ENCODE peak calls at places on chromosomes 7 and 10, in eight cellular contexts. One of them, this sample, is unnamed.

GRCh38 chr10:97259119-97259518 is 33.3 kb downstream of the ARHGAP19 start:
- DNase-seq in A549: no peak
- DNase-seq in WERI-Rb-1: no peak
- DNase-seq in BE2C: no peak
- DNase-seq in AG04450: no peak
- DNase-seq in OCI-LY7: no peak
- DNase-seq in PC-9: no peak
- DNase-seq in IMR-90: no peak
- DNase-seq in this sample: no peak

GRCh38 chr10:97768322-97769315 is 3.2 kb downstream of the SFRP5 start:
- DNase-seq in A549: no peak
- DNase-seq in WERI-Rb-1: no peak
- DNase-seq in BE2C: no peak
- DNase-seq in AG04450: no peak
- DNase-seq in OCI-LY7: no peak
- DNase-seq in PC-9: no peak
- DNase-seq in IMR-90: no peak
- DNase-seq in this sample: no peak

GRCh38 chr7:135768990-135769389 is 20.4 kb upstream of the FAM180A start:
- DNase-seq in A549: no peak
- DNase-seq in WERI-Rb-1: no peak
- DNase-seq in BE2C: no peak
- DNase-seq in AG04450: no peak
- DNase-seq in OCI-LY7: no peak
- DNase-seq in PC-9: no peak
- DNase-seq in IMR-90: no peak
- DNase-seq in this sample: no peak

GRCh38 chr10:95758351-95759025 is 2.5 kb downstream of the ENTPD1 start:
- DNase-seq in A549: no peak
- DNase-seq in WERI-Rb-1: no peak
- DNase-seq in BE2C: no peak
- DNase-seq in AG04450: no peak
- DNase-seq in OCI-LY7: peak; percentile 49
- DNase-seq in PC-9: no peak
- DNase-seq in IMR-90: peak; percentile 6
- DNase-seq in this sample: no peak

GRCh38 chr10:126337241-126337640 is 51.0 kb downstream of the ADAM12 start:
- DNase-seq in A549: no peak
- DNase-seq in WERI-Rb-1: no peak
- DNase-seq in BE2C: no peak
- DNase-seq in AG04450: no peak
- DNase-seq in OCI-LY7: no peak
- DNase-seq in PC-9: no peak
- DNase-seq in IMR-90: no peak
- DNase-seq in this sample: no peak

GRCh38 chr7:20858913-20859312 is 72.2 kb upstream of the SP8 start:
- DNase-seq in A549: no peak
- DNase-seq in WERI-Rb-1: no peak
- DNase-seq in BE2C: no peak
- DNase-seq in AG04450: no peak
- DNase-seq in OCI-LY7: no peak
- DNase-seq in PC-9: no peak
- DNase-seq in IMR-90: no peak
- DNase-seq in this sample: no peak

GRCh38 chr10:35216303-35216905 is 89.8 kb downstream of the CREM start:
- DNase-seq in A549: no peak
- DNase-seq in WERI-Rb-1: no peak
- DNase-seq in BE2C: no peak
- DNase-seq in AG04450: no peak
- DNase-seq in OCI-LY7: no peak
- DNase-seq in PC-9: no peak
- DNase-seq in IMR-90: peak; percentile 21
- DNase-seq in this sample: peak; percentile 38

GRCh38 chr10:43461950-43462349 is 25.0 kb downstream of the ZNF487 start:
- DNase-seq in A549: peak; percentile 55
- DNase-seq in WERI-Rb-1: peak; percentile 17
- DNase-seq in BE2C: peak; percentile 43
- DNase-seq in AG04450: peak; percentile 66
- DNase-seq in OCI-LY7: peak; percentile 87
- DNase-seq in PC-9: peak; percentile 65
- DNase-seq in IMR-90: peak; percentile 85
- DNase-seq in this sample: no peak

GRCh38 chr10:707861-708260 is 18.4 kb upstream of the DIP2C start:
- DNase-seq in A549: no peak
- DNase-seq in WERI-Rb-1: no peak
- DNase-seq in BE2C: no peak
- DNase-seq in AG04450: no peak
- DNase-seq in OCI-LY7: no peak
- DNase-seq in PC-9: no peak
- DNase-seq in IMR-90: no peak
- DNase-seq in this sample: no peak

GRCh38 chr10:20993387-20994170 is 96.5 kb upstream of the NEBL start:
- DNase-seq in A549: no peak
- DNase-seq in WERI-Rb-1: no peak
- DNase-seq in BE2C: no peak
- DNase-seq in AG04450: no peak
- DNase-seq in OCI-LY7: no peak
- DNase-seq in PC-9: peak; percentile 88
- DNase-seq in IMR-90: no peak
- DNase-seq in this sample: no peak

GRCh38 chr7:155521743-155522398 is 24.5 kb downstream of the CNPY1 start:
- DNase-seq in A549: no peak
- DNase-seq in WERI-Rb-1: no peak
- DNase-seq in BE2C: no peak
- DNase-seq in AG04450: no peak
- DNase-seq in OCI-LY7: no peak
- DNase-seq in PC-9: no peak
- DNase-seq in IMR-90: no peak
- DNase-seq in this sample: no peak

GRCh38 chr7:92836489-92837213 is at the start of gene CDK6:
- DNase-seq in A549: peak; percentile 56
- DNase-seq in WERI-Rb-1: peak; percentile 58
- DNase-seq in BE2C: peak; percentile 58
- DNase-seq in AG04450: no peak
- DNase-seq in OCI-LY7: peak; percentile 58
- DNase-seq in PC-9: peak; percentile 52
- DNase-seq in IMR-90: peak; percentile 70
- DNase-seq in this sample: peak; percentile 80

GRCh38 chr7:55488804-55489340 is 83.4 kb downstream of the VOPP1 start:
- DNase-seq in A549: no peak
- DNase-seq in WERI-Rb-1: no peak
- DNase-seq in BE2C: peak; percentile 66
- DNase-seq in AG04450: no peak
- DNase-seq in OCI-LY7: no peak
- DNase-seq in PC-9: no peak
- DNase-seq in IMR-90: no peak
- DNase-seq in this sample: no peak

GRCh38 chr10:13707156-13707881 is 120.6 kb downstream of the PRPF18 start:
- DNase-seq in A549: peak; percentile 61
- DNase-seq in WERI-Rb-1: no peak
- DNase-seq in BE2C: no peak
- DNase-seq in AG04450: peak; percentile 70
- DNase-seq in OCI-LY7: no peak
- DNase-seq in PC-9: peak; percentile 51
- DNase-seq in IMR-90: peak; percentile 95
- DNase-seq in this sample: peak; percentile 89

GRCh38 chr10:97593423-97593822 is 3.9 kb downstream of the C10orf62 start:
- DNase-seq in A549: no peak
- DNase-seq in WERI-Rb-1: no peak
- DNase-seq in BE2C: no peak
- DNase-seq in AG04450: no peak
- DNase-seq in OCI-LY7: no peak
- DNase-seq in PC-9: no peak
- DNase-seq in IMR-90: peak; percentile 39
- DNase-seq in this sample: peak; percentile 77

GRCh38 chr10:58511765-58512469 is 755 bp upstream of the BICC1 start:
- DNase-seq in A549: no peak
- DNase-seq in WERI-Rb-1: peak; percentile 8
- DNase-seq in BE2C: no peak
- DNase-seq in AG04450: no peak
- DNase-seq in OCI-LY7: no peak
- DNase-seq in PC-9: no peak
- DNase-seq in IMR-90: peak; percentile 43
- DNase-seq in this sample: peak; percentile 63

GRCh38 chr10:6082496-6083395 is 6.1 kb upstream of the RBM17 start:
- DNase-seq in A549: no peak
- DNase-seq in WERI-Rb-1: no peak
- DNase-seq in BE2C: no peak
- DNase-seq in AG04450: no peak
- DNase-seq in OCI-LY7: no peak
- DNase-seq in PC-9: no peak
- DNase-seq in IMR-90: no peak
- DNase-seq in this sample: no peak

GRCh38 chr7:30612658-30613265 is 18.1 kb downstream of the GARS1 start:
- DNase-seq in A549: no peak
- DNase-seq in WERI-Rb-1: no peak
- DNase-seq in BE2C: no peak
- DNase-seq in AG04450: peak; percentile 18
- DNase-seq in OCI-LY7: no peak
- DNase-seq in PC-9: no peak
- DNase-seq in IMR-90: peak; percentile 81
- DNase-seq in this sample: no peak

GRCh38 chr7:95511716-95512260 is 26.0 kb downstream of the ASB4 start:
- DNase-seq in A549: peak; percentile 53
- DNase-seq in WERI-Rb-1: peak; percentile 70
- DNase-seq in BE2C: peak; percentile 70
- DNase-seq in AG04450: peak; percentile 27
- DNase-seq in OCI-LY7: peak; percentile 63
- DNase-seq in PC-9: peak; percentile 36
- DNase-seq in IMR-90: peak; percentile 63
- DNase-seq in this sample: no peak

GRCh38 chr7:63039882-63040281 is 958.8 kb upstream of the ZNF722 start:
- DNase-seq in A549: no peak
- DNase-seq in WERI-Rb-1: no peak
- DNase-seq in BE2C: no peak
- DNase-seq in AG04450: no peak
- DNase-seq in OCI-LY7: no peak
- DNase-seq in PC-9: no peak
- DNase-seq in IMR-90: no peak
- DNase-seq in this sample: no peak
- H3K9me3 ChIP-seq in A549: peaks cover 10% of the 10 kb centered on the region
- H3K9me3 ChIP-seq in WERI-Rb-1: peaks cover 3% of the 10 kb centered on the region
- H3K9me3 ChIP-seq in BE2C: no peaks in the 10 kb centered on the region
- H3K9me3 ChIP-seq in AG04450: peaks cover 86% of the 10 kb centered on the region
- H3K9me3 ChIP-seq in OCI-LY7: no peaks in the 10 kb centered on the region
- H3K9me3 ChIP-seq in PC-9: no peaks in the 10 kb centered on the region
- H3K9me3 ChIP-seq in IMR-90: peaks cover 54% of the 10 kb centered on the region
- H3K9me3 ChIP-seq in this sample: no peaks in the 10 kb centered on the region

DNA sequence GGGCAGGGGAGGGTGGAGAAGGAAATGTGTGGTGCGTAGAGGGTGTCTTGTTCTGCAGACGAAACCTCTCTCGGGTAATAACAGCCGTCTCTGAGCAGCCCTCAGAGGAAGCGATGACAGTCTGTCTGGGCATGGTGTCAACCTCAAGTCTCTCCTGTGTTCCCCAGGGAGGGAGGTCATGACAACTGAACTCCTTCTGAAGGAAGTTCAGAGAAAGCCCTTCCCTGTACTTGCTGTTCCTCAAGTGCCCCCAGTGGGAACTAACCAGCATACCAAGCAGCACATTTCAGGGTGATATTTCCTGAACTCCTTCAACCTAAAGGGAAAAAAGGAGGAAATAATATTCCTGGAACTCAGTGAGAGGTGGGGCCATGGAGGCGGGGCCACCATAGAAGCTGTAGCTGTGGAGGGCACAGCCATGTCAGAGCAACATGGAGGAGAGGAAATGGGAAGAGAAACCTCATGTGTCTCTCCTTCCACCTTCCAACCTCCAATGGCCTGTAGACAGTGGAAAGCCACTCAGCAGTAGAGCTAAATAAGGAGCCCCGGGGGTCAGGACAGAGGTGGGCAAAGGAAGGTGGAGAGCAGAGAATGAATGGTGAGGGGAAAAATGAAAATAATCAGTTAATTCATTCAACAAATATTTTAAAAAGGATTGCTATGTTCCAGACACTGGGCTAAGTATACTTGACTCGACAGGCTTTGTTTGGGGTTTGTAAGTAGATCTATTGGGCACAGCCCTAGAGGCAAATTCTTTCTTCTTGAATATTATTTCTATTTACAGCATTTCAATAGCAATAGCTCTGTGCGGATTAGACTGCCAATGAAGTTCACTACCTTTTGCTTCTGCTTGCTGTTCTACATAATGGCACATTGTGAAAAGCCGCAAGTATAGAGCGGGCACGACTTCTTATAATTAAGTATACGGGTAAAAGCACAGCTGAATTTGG is 61.0 kb upstream of the AOAH start:
- DNase-seq in A549: no peak
- DNase-seq in WERI-Rb-1: no peak
- DNase-seq in BE2C: no peak
- DNase-seq in AG04450: no peak
- DNase-seq in OCI-LY7: no peak
- DNase-seq in PC-9: no peak
- DNase-seq in IMR-90: no peak
- DNase-seq in this sample: peak; percentile 71
- TF ChIP-seq CTCF in A549: no peak
- TF ChIP-seq CTCF in WERI-Rb-1: no peak
- TF ChIP-seq CTCF in BE2C: no peak
- TF ChIP-seq CTCF in AG04450: no peak
- TF ChIP-seq CTCF in OCI-LY7: no peak
- TF ChIP-seq CTCF in PC-9: no peak
- TF ChIP-seq CTCF in IMR-90: no peak
- TF ChIP-seq CTCF in this sample: no peak

DNA sequence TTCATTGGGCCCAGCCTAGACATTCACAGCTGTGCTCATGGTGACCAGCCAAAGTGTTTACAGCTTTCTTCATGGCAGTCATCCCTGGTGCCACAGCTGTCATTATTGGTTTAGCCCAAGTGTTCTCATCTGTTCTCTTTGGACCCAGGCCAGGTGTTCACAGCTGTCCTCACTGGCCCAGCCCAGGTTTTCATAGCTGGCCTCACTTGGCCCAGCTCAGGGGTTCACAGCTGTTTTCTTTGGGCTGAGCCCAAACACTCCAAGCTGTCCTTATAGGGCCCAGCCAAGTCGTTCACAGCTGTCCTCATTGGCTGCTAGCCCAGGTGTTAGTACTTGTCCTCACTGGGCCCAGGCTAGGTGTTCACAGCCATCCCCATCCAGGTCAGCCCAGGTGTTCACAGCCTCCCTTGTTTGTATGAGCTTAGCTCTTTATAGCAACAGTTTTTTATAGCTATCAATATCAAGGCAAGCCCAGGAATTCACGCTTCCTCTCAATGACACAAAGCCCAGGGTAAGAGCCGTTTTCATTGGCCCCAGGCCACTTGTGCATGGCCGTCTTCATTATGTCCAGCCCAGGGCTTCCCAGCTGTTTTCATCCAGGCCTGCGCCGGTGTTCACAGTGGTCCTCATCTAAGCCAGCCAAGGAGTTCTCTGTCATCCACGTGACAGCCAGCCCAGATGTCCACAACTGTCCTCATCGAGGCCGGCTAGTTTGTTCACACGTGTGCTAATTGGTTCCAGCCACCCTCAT is 11.6 kb downstream of the FRG2B start:
- DNase-seq in A549: no peak
- DNase-seq in WERI-Rb-1: no peak
- DNase-seq in BE2C: no peak
- DNase-seq in AG04450: no peak
- DNase-seq in OCI-LY7: no peak
- DNase-seq in PC-9: no peak
- DNase-seq in IMR-90: no peak
- DNase-seq in this sample: no peak
- H3K9me3 ChIP-seq in A549: no peaks in the 10 kb centered on the region
- H3K9me3 ChIP-seq in WERI-Rb-1: no peaks in the 10 kb centered on the region
- H3K9me3 ChIP-seq in BE2C: no peaks in the 10 kb centered on the region
- H3K9me3 ChIP-seq in AG04450: peaks cover 41% of the 10 kb centered on the region
- H3K9me3 ChIP-seq in OCI-LY7: no peaks in the 10 kb centered on the region
- H3K9me3 ChIP-seq in PC-9: no peaks in the 10 kb centered on the region
- H3K9me3 ChIP-seq in IMR-90: peaks cover 8% of the 10 kb centered on the region
- H3K9me3 ChIP-seq in this sample: no peaks in the 10 kb centered on the region

GRCh38 chr10:34206078-34206477 is 609.0 kb downstream of the PARD3 start:
- DNase-seq in A549: no peak
- DNase-seq in WERI-Rb-1: no peak
- DNase-seq in BE2C: no peak
- DNase-seq in AG04450: no peak
- DNase-seq in OCI-LY7: no peak
- DNase-seq in PC-9: no peak
- DNase-seq in IMR-90: no peak
- DNase-seq in this sample: no peak
- TF ChIP-seq CTCF in A549: no peak
- TF ChIP-seq CTCF in WERI-Rb-1: no peak
- TF ChIP-seq CTCF in BE2C: peak; percentile 3
- TF ChIP-seq CTCF in AG04450: no peak
- TF ChIP-seq CTCF in OCI-LY7: no peak
- TF ChIP-seq CTCF in PC-9: no peak
- TF ChIP-seq CTCF in IMR-90: no peak
- TF ChIP-seq CTCF in this sample: no peak